ENCODE peak calls at places on chromosomes 11 and 22, in eight cellular contexts. G is endothelial cell of umbilical vein, W is NCI-H774, C is AG08395, D is HuH-7, L is right lobe of liver, U is Kasumi-1, E is EH. B is an unnamed sample.

GRCh38 chr11:596374-596773 is 19.4 kb downstream of the IRF7 start:
- DNase-seq in G (no peak), W (no peak), C (no peak), D (no peak), L (no peak), U (no peak), E (no peak), B (no peak)

GRCh38 chr11:283405-284080 is 5.3 kb downstream of the NLRP6 start:
- DNase-seq in G (no peak), W (no peak), C (no peak), D (no peak), L (no peak), U (no peak), E (no peak), B (no peak)

GRCh38 chr11:8698917-8699441 is 16.4 kb downstream of the RPL27A start:
- DNase-seq in G (no peak), W (no peak), C (no peak), D (no peak), L (no peak), U (no peak), E (no peak), B (no peak)

GRCh38 chr11:123822022-123822421 is 15.9 kb upstream of the OR6M1 start:
- DNase-seq in G (peak), W (peak), C (no peak), D (no peak), L (peak), U (no peak), E (no peak), B (no peak)

GRCh38 chr22:27754247-27754887 is 47.2 kb downstream of the MN1 start:
- DNase-seq in G (no peak), W (no peak), C (no peak), D (no peak), L (no peak), U (no peak), E (no peak), B (no peak)

GRCh38 chr22:24216541-24217209 is 28.2 kb downstream of the GGT5 start:
- DNase-seq in G (no peak), W (no peak), C (no peak), D (no peak), L (no peak), U (no peak), E (no peak), B (no peak)

GRCh38 chr22:19756288-19757128 is 4.1 kb upstream of the TBX1 start:
- DNase-seq in G (peak), W (no peak), C (peak), D (peak), L (peak), U (peak), E (peak), B (no peak)

GRCh38 chr22:45869448-45869847 is 107.5 kb downstream of the WNT7B start:
- DNase-seq in G (no peak), W (no peak), C (no peak), D (no peak), L (no peak), U (no peak), E (no peak), B (no peak)

GRCh38 chr11:128632151-128632791 is 44.9 kb upstream of the ETS1 start:
- DNase-seq in G (peak), W (no peak), C (peak), D (no peak), L (no peak), U (peak), E (peak), B (peak)

GRCh38 chr11:94742645-94743044 is 25.5 kb upstream of the AMOTL1 start:
- DNase-seq in G (no peak), W (no peak), C (no peak), D (no peak), L (no peak), U (no peak), E (no peak), B (no peak)

GRCh38 chr11:120273432-120273831 is 33.5 kb downstream of the POU2F3 start:
- DNase-seq in G (no peak), W (no peak), C (peak), D (no peak), L (no peak), U (no peak), E (no peak), B (no peak)

GRCh38 chr11:63510360-63511130 is 4.7 kb downstream of the LGALS12 start:
- DNase-seq in G (no peak), W (no peak), C (peak), D (no peak), L (peak), U (no peak), E (peak), B (no peak)

GRCh38 chr11:12090761-12091261 is 19.6 kb upstream of the MICAL2 start:
- DNase-seq in G (no peak), W (no peak), C (no peak), D (peak), L (no peak), U (no peak), E (no peak), B (no peak)

GRCh38 chr11:114377612-114378267 is 22.6 kb downstream of the C11orf71 start:
- DNase-seq in G (no peak), W (no peak), C (peak), D (no peak), L (no peak), U (no peak), E (peak), B (peak)

GRCh38 chr22:50603511-50604255 is 3.1 kb downstream of the MAPK8IP2 start:
- DNase-seq in G (no peak), W (no peak), C (no peak), D (no peak), L (peak), U (no peak), E (no peak), B (no peak)

GRCh38 chr22:30344447-30345200 is 12.1 kb downstream of the SF3A1 start:
- DNase-seq in G (no peak), W (no peak), C (no peak), D (no peak), L (no peak), U (no peak), E (no peak), B (no peak)

GRCh38 chr11:25377466-25377865 is 880.6 kb downstream of the LUZP2 start:
- DNase-seq in G (no peak), W (no peak), C (no peak), D (no peak), L (no peak), U (no peak), E (no peak), B (no peak)

GRCh38 chr22:43553451-43554258 is 141.8 kb downstream of the MPPED1 start:
- DNase-seq in G (no peak), W (no peak), C (no peak), D (no peak), L (no peak), U (no peak), E (no peak), B (no peak)

GRCh38 chr11:27028653-27029052 is 12.0 kb upstream of the BBOX1 start:
- DNase-seq in G (no peak), W (no peak), C (peak), D (no peak), L (no peak), U (no peak), E (no peak), B (no peak)

GRCh38 chr11:100825610-100826009 is 138.5 kb downstream of the ARHGAP42 start:
- DNase-seq in G (no peak), W (no peak), C (no peak), D (no peak), L (no peak), U (no peak), E (no peak), B (no peak)

GRCh38 chr11:27100534-27100933 is 59.9 kb downstream of the BBOX1 start:
- DNase-seq in G (no peak), W (peak), C (no peak), D (no peak), L (no peak), U (no peak), E (no peak), B (no peak)

GRCh38 chr22:48702573-48703264 is 1125.0 kb downstream of the BRD1 start:
- DNase-seq in G (no peak), W (no peak), C (no peak), D (peak), L (peak), U (no peak), E (no peak), B (no peak)

GRCh38 chr11:69832561-69833413 is 13.6 kb upstream of the FGF3 start:
- DNase-seq in G (no peak), W (no peak), C (no peak), D (peak), L (no peak), U (no peak), E (no peak), B (no peak)

GRCh38 chr11:35764414-35764813 is 101.8 kb downstream of the TRIM44 start:
- DNase-seq in G (no peak), W (no peak), C (no peak), D (no peak), L (no peak), U (no peak), E (no peak), B (no peak)

GRCh38 chr11:9015677-9016076 is 11.9 kb upstream of the NRIP3 start:
- DNase-seq in G (peak), W (peak), C (peak), D (peak), L (peak), U (peak), E (peak), B (peak)

GRCh38 chr11:33869511-33870422 is 22.1 kb downstream of the LMO2 start:
- DNase-seq in G (peak), W (peak), C (peak), D (no peak), L (peak), U (peak), E (peak), B (no peak)